ENCODE peak calls at places on chromosomes 11 and 22, in five cellular contexts. Q is Panc1, P is lung, X is right lobe of liver, K is tibial nerve. F is an unnamed sample.

GRCh38 chr11:18780329-18780728 is 11.3 kb downstream of the PTPN5 start:
- DNase-seq in P (no peak), Q (no peak), X (no peak), K (no peak), F (no peak)

GRCh38 chr11:16771350-16772140 is 33.1 kb downstream of the C11orf58 start:
- DNase-seq in K (no peak), X (no peak), P (no peak), Q (no peak), F (no peak)

GRCh38 chr11:69818243-69819108 is 740 bp downstream of the FGF3 start:
- DNase-seq in P (no peak), Q (no peak), K (no peak), X (no peak), F (no peak)

GRCh38 chr11:114256176-114256897 is 39.9 kb upstream of the NNMT start:
- DNase-seq in Q (no peak), K (no peak), X (peak; percentile 40), P (no peak), F (no peak)

GRCh38 chr11:69801513-69802335 is 17.5 kb downstream of the FGF3 start:
- DNase-seq in K (no peak), X (no peak), P (no peak), Q (peak; percentile 12), F (peak; percentile 64)

GRCh38 chr11:75328426-75329277 is 22.8 kb downstream of the ARRB1 start:
- DNase-seq in K (peak; percentile 81), X (peak; percentile 77), Q (peak; percentile 76), P (peak; percentile 84), F (peak; percentile 55)

GRCh38 chr11:71191201-71191600 is 61.2 kb downstream of the SHANK2 start:
- DNase-seq in K (no peak), Q (no peak), X (peak; percentile 13), P (no peak), F (no peak)

GRCh38 chr11:122363306-122363705 is 247.3 kb upstream of the BLID start:
- DNase-seq in K (no peak), Q (no peak), X (no peak), P (no peak), F (no peak)

DNA sequence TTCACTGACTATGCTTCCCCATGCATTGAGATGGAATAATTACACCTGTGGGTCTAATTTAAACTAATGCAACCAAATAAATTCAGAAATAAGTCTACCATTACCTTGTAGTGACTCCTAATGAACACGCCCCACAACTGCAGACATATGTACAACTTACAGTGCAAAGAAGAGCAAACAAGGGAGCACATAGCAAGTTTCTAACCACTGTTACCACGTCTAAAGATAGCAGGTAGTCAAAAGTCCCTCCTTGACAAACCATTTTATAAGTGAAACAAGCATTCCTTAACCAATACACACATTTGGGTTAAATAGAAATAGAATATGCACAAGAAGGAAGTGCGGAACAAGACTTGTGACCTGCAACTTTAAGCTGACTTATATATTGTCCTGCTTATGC is 20.6 kb downstream of the PHF21A start:
- DNase-seq in Q (no peak), P (no peak), K (no peak), X (no peak), F (no peak)
- H3K27ac ChIP-seq in Q (no peak overlapping the region), P (no peak overlapping the region), K (no peak overlapping the region), X (no peak overlapping the region), F (no peak overlapping the region)

GRCh38 chr11:93526058-93526633 is 17.0 kb downstream of the SMCO4 start:
- DNase-seq in Q (no peak), P (no peak), X (no peak), K (no peak), F (no peak)
- H3K4me1 ChIP-seq in Q (no peaks in the 10 kb centered on the region), P (peaks cover 48% of the 10 kb centered on the region), X (no peaks in the 10 kb centered on the region), K (peaks cover 40% of the 10 kb centered on the region), F (peaks cover 3% of the 10 kb centered on the region)

GRCh38 chr11:108958446-108959123 is 293.7 kb downstream of the DDX10 start:
- DNase-seq in P (no peak), Q (peak; percentile 30), X (no peak), K (no peak), F (no peak)
- H3K4me3 ChIP-seq in P (no peak overlapping the region), Q (no peak overlapping the region), X (no peak overlapping the region), K (no peak overlapping the region), F (no peak overlapping the region)

DNA sequence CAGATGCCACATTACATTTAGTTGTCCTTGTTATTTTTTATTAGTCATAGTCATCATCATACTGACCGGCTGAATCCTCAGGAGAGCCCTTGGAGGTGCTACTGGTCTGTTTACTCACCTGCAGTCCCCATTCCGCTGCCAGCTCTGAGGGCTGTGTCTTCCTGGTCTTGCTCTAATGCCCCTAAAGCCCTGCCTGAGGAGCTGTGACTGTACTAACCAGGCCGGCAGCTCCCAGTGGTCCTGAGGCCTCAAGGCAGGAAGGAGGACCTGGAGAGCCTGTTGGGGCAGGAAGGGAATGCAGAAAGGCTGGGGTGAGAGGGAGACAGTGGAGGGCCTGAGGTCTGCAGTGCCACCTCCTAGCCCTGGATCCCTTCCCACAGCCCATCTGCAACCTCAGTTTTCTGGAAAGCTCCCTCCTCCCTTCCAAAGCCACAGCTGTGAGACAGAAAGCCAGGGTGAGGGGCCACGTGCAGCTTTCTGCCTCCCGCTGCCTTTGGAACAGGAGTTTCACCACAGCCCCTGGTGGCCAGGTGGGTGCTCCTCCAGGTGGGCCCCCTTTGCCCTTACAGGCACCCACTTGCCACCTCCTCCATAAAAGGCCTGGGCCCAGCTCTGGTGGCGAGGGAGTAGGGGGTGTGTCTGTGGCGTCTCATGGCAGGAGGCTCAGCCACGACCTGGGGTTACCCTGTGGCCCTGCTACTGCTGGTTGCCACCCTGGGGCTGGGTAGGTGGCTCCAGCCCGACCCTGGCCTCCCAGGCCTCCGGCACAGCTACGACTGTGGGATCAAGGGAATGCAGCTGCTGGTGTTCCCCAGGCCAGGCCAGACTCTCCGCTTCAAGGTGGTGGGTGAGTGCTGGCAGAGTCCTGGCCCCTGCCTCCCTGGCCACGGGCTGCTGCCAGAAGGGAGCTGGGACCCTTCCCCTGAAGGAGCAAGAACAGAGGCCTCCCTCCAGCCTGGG is at the start of gene ZP1:
- DNase-seq in Q (no peak), X (no peak), K (peak; percentile 23), P (no peak), F (no peak)
- H3K27ac ChIP-seq in Q (no peak within 1 kb of the TSS), X (no peak within 1 kb of the TSS), K (no peak within 1 kb of the TSS), P (no peak within 1 kb of the TSS), F (no peak within 1 kb of the TSS)

GRCh38 chr11:61754534-61755482 is 2.4 kb downstream of the MYRF start:
- DNase-seq in P (peak; percentile 41), X (no peak), K (no peak), Q (no peak), F (no peak)
- H3K4me1 ChIP-seq in P (no peaks in the 10 kb centered on the region), X (no peaks in the 10 kb centered on the region), K (peaks cover 24% of the 10 kb centered on the region), Q (peaks cover 5% of the 10 kb centered on the region), F (peaks cover 6% of the 10 kb centered on the region)

GRCh38 chr22:46891382-46891951 is 129.0 kb downstream of the TBC1D22A start:
- DNase-seq in P (no peak), Q (no peak), X (no peak), K (no peak), F (no peak)

GRCh38 chr22:46890819-46891218 is 128.4 kb downstream of the TBC1D22A start:
- DNase-seq in P (no peak), X (no peak), Q (no peak), K (no peak), F (no peak)

GRCh38 chr22:46893281-46894020 is 131.0 kb downstream of the TBC1D22A start:
- DNase-seq in Q (no peak), X (no peak), P (no peak), K (no peak), F (no peak)

GRCh38 chr22:46894081-46894671 is 131.7 kb downstream of the TBC1D22A start:
- DNase-seq in X (no peak), P (no peak), Q (no peak), K (no peak), F (no peak)

GRCh38 chr22:46892866-46893265 is 130.4 kb downstream of the TBC1D22A start:
- DNase-seq in Q (no peak), X (no peak), P (no peak), K (no peak), F (no peak)
- H3K4me3 ChIP-seq in Q (no peak overlapping the region), X (no peak overlapping the region), P (no peak overlapping the region), K (no peak overlapping the region), F (no peak overlapping the region)

DNA sequence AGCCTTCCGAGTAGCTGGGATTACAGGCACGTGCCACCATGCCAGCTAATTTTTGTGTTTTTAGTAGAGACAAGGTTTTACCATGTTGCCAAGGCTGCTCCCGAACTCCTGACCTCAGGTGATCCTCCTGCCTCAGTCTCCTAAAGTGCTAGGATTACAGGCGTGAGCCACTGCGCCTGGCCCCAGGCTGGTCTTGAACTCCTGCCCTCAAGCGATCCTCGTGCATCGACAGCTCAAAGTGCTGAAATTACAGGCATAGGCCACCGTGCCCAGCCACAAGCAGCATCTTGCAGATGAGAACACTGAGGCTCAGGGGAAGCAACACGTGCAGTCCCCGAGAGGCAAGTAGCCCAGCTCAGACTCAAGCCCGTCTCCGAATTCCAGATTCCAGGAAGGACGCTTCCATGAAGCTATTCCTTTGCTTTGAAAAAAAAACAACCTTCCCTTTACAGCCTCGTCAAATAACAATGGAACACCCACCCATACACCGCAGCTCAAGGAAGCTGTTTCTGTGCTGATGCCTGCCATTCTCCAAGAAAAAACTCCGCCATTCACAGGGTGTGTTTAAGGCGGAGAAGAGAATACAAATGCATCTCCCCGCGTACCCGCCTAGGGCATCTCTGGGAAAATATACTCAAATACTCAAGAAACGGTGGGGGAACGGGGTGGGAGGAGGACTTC is 34.5 kb upstream of the PDGFB start:
- DNase-seq in Q (no peak), K (no peak), P (no peak), X (no peak), F (no peak)
- H3K27ac ChIP-seq in Q (peak overlapping the region; percentile 12), K (no peak overlapping the region), P (peak overlapping the region; percentile 37), X (no peak overlapping the region), F (no peak overlapping the region)

GRCh38 chr11:44940424-44940823 is 10.3 kb downstream of the TP53I11 start:
- DNase-seq in K (no peak), Q (no peak), P (no peak), X (no peak), F (no peak)

GRCh38 chr11:44940835-44941234 is 9.8 kb downstream of the TP53I11 start:
- DNase-seq in X (no peak), K (no peak), Q (no peak), P (no peak), F (no peak)

GRCh38 chr11:44942029-44942710 is 8.5 kb downstream of the TP53I11 start:
- DNase-seq in P (no peak), X (no peak), K (no peak), Q (no peak), F (no peak)

GRCh38 chr11:44943118-44943517 is 7.6 kb downstream of the TP53I11 start:
- DNase-seq in X (no peak), P (peak; percentile 43), K (no peak), Q (no peak), F (no peak)

GRCh38 chr11:44941286-44942021 is 9.2 kb downstream of the TP53I11 start:
- DNase-seq in Q (no peak), K (no peak), P (no peak), X (no peak), F (no peak)
- H3K4me1 ChIP-seq in Q (peaks cover 51% of the 10 kb centered on the region), K (peaks cover 67% of the 10 kb centered on the region), P (no peaks in the 10 kb centered on the region), X (no peaks in the 10 kb centered on the region), F (peaks cover 17% of the 10 kb centered on the region)

GRCh38 chr22:25567305-25567704 is 2.8 kb downstream of the GRK3 start:
- DNase-seq in Q (no peak), P (no peak), K (no peak), X (no peak), F (no peak)
- H3K4me3 ChIP-seq in Q (no peak overlapping the region), P (no peak overlapping the region), K (no peak overlapping the region), X (no peak overlapping the region), F (no peak overlapping the region)